ENCODE peak calls at places on chromosomes 12 and 14, in eight cellular contexts. V is heart left ventricle, R is Ammon's horn, P is germinal center, O is T-helper 17 cell, K is hippocampal formation, I is NCI-H510A treated with DMSO at 0.1 percent for 48 hours, U is A549. A is an unnamed sample.
A peak's percentile ranks its signal among the peaks of the same experiment; 100 is the strongest.

GRCh38 chr14:106286697-106287290 is 760.4 kb downstream of the TMEM121 start:
- DNase-seq in V (no peak), R (no peak), P (peak; percentile 24), O (no peak), K (no peak), I (no peak), U (peak; percentile 7), A (no peak)

GRCh38 chr14:75531660-75532317 is 9.5 kb downstream of the BATF start:
- DNase-seq in V (no peak), R (no peak), P (no peak), O (no peak), K (no peak), I (no peak), U (peak; percentile 92), A (no peak)

GRCh38 chr12:132182206-132182710 is 38.0 kb downstream of the NOC4L start:
- DNase-seq in V (peak; percentile 58), R (no peak), P (no peak), O (no peak), K (no peak), I (no peak), U (no peak), A (no peak)

GRCh38 chr14:57182760-57183503 is 85.8 kb downstream of the EXOC5 start:
- DNase-seq in V (no peak), R (no peak), P (no peak), O (no peak), K (no peak), I (peak; percentile 14), U (peak; percentile 34), A (no peak)

GRCh38 chr14:34324363-34324795 is 137.7 kb downstream of the SPTSSA start:
- DNase-seq in V (no peak), R (peak; percentile 60), P (peak; percentile 32), O (no peak), K (no peak), I (peak; percentile 56), U (peak; percentile 58), A (no peak)

GRCh38 chr12:108856170-108856427 is 1.3 kb downstream of the SSH1 start:
- DNase-seq in V (no peak), R (no peak), P (no peak), O (no peak), K (no peak), I (no peak), U (peak; percentile 69), A (no peak)

GRCh38 chr14:30389134-30389900 is 169.6 kb upstream of the G2E3 start:
- DNase-seq in V (no peak), R (peak; percentile 85), P (no peak), O (no peak), K (peak; percentile 21), I (no peak), U (no peak), A (no peak)

GRCh38 chr12:119686355-119686754 is 18.4 kb downstream of the PRKAB1 start:
- DNase-seq in V (no peak), R (no peak), P (no peak), O (no peak), K (no peak), I (no peak), U (no peak), A (no peak)

GRCh38 chr12:49971141-49971540 is 1.6 kb upstream of the AQP6 start:
- DNase-seq in V (no peak), R (no peak), P (no peak), O (no peak), K (no peak), I (no peak), U (no peak), A (no peak)

GRCh38 chr14:34699873-34700621 is 14.3 kb downstream of the CFL2 start:
- DNase-seq in V (no peak), R (no peak), P (no peak), O (no peak), K (no peak), I (peak; percentile 51), U (peak; percentile 90), A (no peak)

GRCh38 chr12:78156751-78157150 is 326.1 kb downstream of the NAV3 start:
- DNase-seq in V (no peak), R (no peak), P (no peak), O (no peak), K (no peak), I (no peak), U (no peak), A (no peak)

GRCh38 chr12:102964872-102965271 is 7.4 kb downstream of the ASCL1 start:
- DNase-seq in V (no peak), R (peak; percentile 38), P (no peak), O (no peak), K (peak; percentile 34), I (peak; percentile 94), U (peak; percentile 26), A (no peak)

GRCh38 chr14:92463141-92463540 is 50.4 kb upstream of the RIN3 start:
- DNase-seq in V (no peak), R (no peak), P (no peak), O (no peak), K (no peak), I (no peak), U (no peak), A (no peak)

GRCh38 chr12:13661005-13661887 is 320.2 kb downstream of the GRIN2B start:
- DNase-seq in V (no peak), R (peak; percentile 74), P (peak; percentile 15), O (no peak), K (peak; percentile 6), I (no peak), U (peak; percentile 61), A (no peak)

GRCh38 chr14:92599786-92600185 is 86.2 kb downstream of the RIN3 start:
- DNase-seq in V (no peak), R (no peak), P (no peak), O (no peak), K (no peak), I (no peak), U (no peak), A (no peak)